ENCODE peak calls at places on chromosomes 7 and 10, in five cellular contexts. M is SK-N-SH, Q is K562, A is GM12878, S is HepG2. W is an unnamed sample.

GRCh38 chr10:13734151-13734550 is 147.4 kb downstream of the PRPF18 start:
- DNase-seq in M (no peak), Q (no peak), A (no peak), S (no peak), W (no peak)

GRCh38 chr10:103699611-103700435 is 155.6 kb downstream of the SH3PXD2A start:
- DNase-seq in M (peak), Q (no peak), A (no peak), S (no peak), W (no peak)

GRCh38 chr10:30359373-30360206 is 10.5 kb upstream of the MTPAP start:
- DNase-seq in M (peak), Q (peak), A (peak), S (peak), W (peak)

GRCh38 chr10:88466786-88467185 is 116.3 kb downstream of the RNLS start:
- DNase-seq in M (no peak), Q (no peak), A (no peak), S (no peak), W (no peak)

GRCh38 chr10:100734295-100735086 is 10.9 kb upstream of the PAX2 start:
- DNase-seq in M (peak), Q (no peak), A (no peak), S (no peak), W (no peak)

GRCh38 chr7:43771567-43771966 is 13.1 kb downstream of the BLVRA start:
- DNase-seq in M (no peak), Q (no peak), A (no peak), S (no peak), W (no peak)

GRCh38 chr10:63217120-63217605 is 84.0 kb downstream of the NRBF2 start:
- DNase-seq in M (peak), Q (no peak), A (no peak), S (peak), W (peak)

GRCh38 chr7:142375710-142376313 is 118.0 kb upstream of the PRSS58 start:
- DNase-seq in M (no peak), Q (no peak), A (no peak), S (no peak), W (no peak)

GRCh38 chr7:27305854-27306253 is 63.3 kb downstream of the EVX1 start:
- DNase-seq in M (no peak), Q (no peak), A (no peak), S (no peak), W (no peak)

GRCh38 chr7:153401795-153402720 is 642.5 kb downstream of the ACTR3B start:
- DNase-seq in M (no peak), Q (no peak), A (no peak), S (no peak), W (no peak)

GRCh38 chr7:80851896-80852476 is 66.9 kb downstream of the SEMA3C start:
- DNase-seq in M (no peak), Q (no peak), A (no peak), S (peak), W (no peak)

GRCh38 chr10:122112625-122113160 is 123.7 kb downstream of the TACC2 start:
- DNase-seq in M (peak), Q (peak), A (no peak), S (peak), W (peak)

GRCh38 chr10:7412482-7413251 is 1.8 kb upstream of the SFMBT2 start:
- DNase-seq in M (peak), Q (no peak), A (no peak), S (no peak), W (no peak)

GRCh38 chr10:59177031-59177861 is 803 bp downstream of the PHYHIPL start:
- DNase-seq in M (peak), Q (no peak), A (no peak), S (peak), W (peak)

GRCh38 chr7:875476-876076 is 778 bp upstream of the GET4 start:
- DNase-seq in M (no peak), Q (no peak), A (no peak), S (no peak), W (no peak)

GRCh38 chr7:26853788-26854393 is 10.5 kb downstream of the SKAP2 start:
- DNase-seq in M (peak), Q (no peak), A (no peak), S (peak), W (no peak)

GRCh38 chr7:151598045-151598444 is 78.3 kb upstream of the RHEB start:
- DNase-seq in M (no peak), Q (no peak), A (no peak), S (peak), W (no peak)

GRCh38 chr7:28847176-28847575 is 111.0 kb downstream of the TRIL start:
- DNase-seq in M (no peak), Q (no peak), A (no peak), S (no peak), W (no peak)

GRCh38 chr10:49803988-49804387 is 41.9 kb upstream of the OGDHL start:
- DNase-seq in M (no peak), Q (no peak), A (no peak), S (no peak), W (no peak)
- TF ChIP-seq FOXM1 in M (no peak), Q (no peak), A (no peak), S (no peak), W (no peak)

DNA sequence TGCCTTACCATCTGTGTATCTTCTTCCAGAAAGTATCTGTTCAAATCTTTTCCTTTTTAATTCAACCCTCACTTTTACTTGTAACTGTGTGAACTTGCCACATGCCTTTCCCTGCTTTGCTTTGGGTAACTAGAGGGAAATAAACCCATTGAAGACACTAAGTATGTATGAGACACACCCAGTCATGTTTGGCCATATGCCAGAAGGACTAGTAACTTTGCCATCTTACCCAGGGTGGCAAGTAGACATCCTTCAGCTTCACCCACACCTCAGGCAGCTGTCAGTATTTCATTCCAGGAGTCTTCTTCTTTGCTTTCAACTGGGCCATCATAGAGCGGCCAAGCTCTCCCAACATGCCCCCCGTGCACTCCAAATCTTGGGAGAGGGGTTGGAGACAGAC is 323.1 kb downstream of the TNS3 start:
- DNase-seq in M (no peak), Q (no peak), A (no peak), S (no peak), W (no peak)
- TF ChIP-seq FOXM1 in M (no peak), Q (no peak), A (no peak), S (no peak), W (no peak)

GRCh38 chr10:5506246-5506645 is 6.9 kb upstream of the CALML5 start:
- DNase-seq in M (no peak), Q (no peak), A (no peak), S (no peak), W (no peak)
- TF ChIP-seq FOXM1 in M (no peak), Q (no peak), A (no peak), S (no peak), W (no peak)

DNA sequence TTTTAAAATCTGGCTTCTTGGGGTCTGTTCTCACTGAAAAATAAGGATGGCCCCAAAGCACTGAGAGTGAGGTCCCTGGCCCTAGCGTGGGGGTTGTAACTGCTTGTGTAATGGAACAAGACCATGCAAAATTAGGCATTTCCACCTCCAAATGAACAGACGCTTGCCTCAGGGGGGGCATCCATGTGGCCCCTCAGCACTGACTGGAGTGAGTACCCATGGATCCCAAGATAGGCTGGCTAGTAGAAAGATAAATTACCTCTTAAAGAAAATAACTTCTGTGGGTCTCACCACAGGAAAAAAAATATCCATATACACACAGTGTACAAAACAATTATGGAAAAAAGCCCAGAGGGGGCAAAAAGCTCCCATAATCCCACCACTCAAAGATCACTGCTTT is 15.2 kb upstream of the CPA1 start:
- DNase-seq in M (no peak), Q (no peak), A (no peak), S (no peak), W (no peak)
- TF ChIP-seq FOXM1 in M (no peak), Q (no peak), A (no peak), S (no peak), W (no peak)

GRCh38 chr7:31633454-31633853 is 53.6 kb upstream of the PPP1R17 start:
- DNase-seq in M (no peak), Q (no peak), A (no peak), S (no peak), W (no peak)

GRCh38 chr7:31633894-31634494 is 53.0 kb upstream of the PPP1R17 start:
- DNase-seq in M (peak), Q (peak), A (no peak), S (peak), W (peak)
- TF ChIP-seq FOXM1 in M (no peak), Q (no peak), A (no peak), S (no peak), W (no peak)